ENCODE peak calls at places on chromosome 14, in ten cellular contexts. J, L, Y, I, T, M, W, D, U and K are unnamed samples.

GRCh38 chr14:72722201-72722785 is 171.6 kb downstream of the DPF3 start:
- DNase-seq in W (no peak), T (no peak), D (no peak), Y (no peak), J (no peak), I (no peak), L (no peak), U (no peak), M (no peak), K (no peak)

GRCh38 chr14:51807355-51807754 is 53.1 kb upstream of the GNG2 start:
- DNase-seq in D (no peak), Y (no peak), J (no peak), U (no peak), L (no peak), W (no peak), I (no peak), T (peak; percentile 57), M (no peak), K (peak; percentile 78)

GRCh38 chr14:106694638-106695393 is 1168.4 kb downstream of the TMEM121 start:
- DNase-seq in J (no peak), M (peak; percentile 3), L (no peak), I (no peak), D (no peak), Y (peak; percentile 38), U (no peak), T (no peak), W (peak; percentile 56), K (no peak)

GRCh38 chr14:36524874-36525745 is 5.1 kb upstream of the NKX2-1 start:
- DNase-seq in D (no peak), T (no peak), J (peak; percentile 65), M (peak; percentile 55), L (no peak), I (no peak), W (no peak), Y (no peak), U (no peak), K (no peak)

GRCh38 chr14:20468773-20469241 is 399 bp upstream of the PNP start:
- DNase-seq in T (peak; percentile 37), Y (no peak), D (no peak), W (no peak), J (no peak), U (no peak), L (no peak), M (no peak), I (no peak), K (no peak)

GRCh38 chr14:91173221-91173670 is 59.4 kb downstream of the DGLUCY start:
- DNase-seq in J (peak; percentile 45), D (peak; percentile 43), M (peak; percentile 79), T (peak; percentile 57), Y (peak; percentile 71), U (no peak), L (peak; percentile 74), W (peak; percentile 75), I (peak; percentile 78), K (peak; percentile 55)

GRCh38 chr14:98791661-98792060 is 480.3 kb downstream of the BCL11B start:
- DNase-seq in L (no peak), Y (no peak), M (no peak), I (no peak), W (no peak), U (no peak), J (no peak), T (no peak), D (no peak), K (no peak)

GRCh38 chr14:34662558-34663088 is 32.7 kb upstream of the SNX6 start:
- DNase-seq in T (no peak), M (no peak), L (no peak), Y (no peak), I (no peak), W (no peak), U (no peak), D (no peak), J (no peak), K (no peak)

GRCh38 chr14:50830044-50830931 is 674 bp downstream of the NIN start:
- DNase-seq in U (no peak), T (peak; percentile 54), D (peak; percentile 37), M (no peak), L (peak; percentile 49), Y (peak; percentile 51), I (peak; percentile 23), W (peak; percentile 69), J (no peak), K (no peak)

GRCh38 chr14:26811756-26812305 is 214.0 kb upstream of the NOVA1 start:
- DNase-seq in D (no peak), W (no peak), J (no peak), U (no peak), Y (no peak), L (peak; percentile 77), M (no peak), I (no peak), T (no peak), K (no peak)

GRCh38 chr14:99137001-99137700 is 134.8 kb downstream of the BCL11B start:
- DNase-seq in M (no peak), I (no peak), J (no peak), T (no peak), L (no peak), D (no peak), W (no peak), Y (no peak), U (no peak), K (no peak)

GRCh38 chr14:60670994-60671393 is 21.7 kb upstream of the SIX1 start:
- DNase-seq in U (no peak), T (no peak), D (no peak), W (no peak), M (no peak), Y (no peak), L (peak; percentile 53), I (no peak), J (no peak), K (no peak)

GRCh38 chr14:22428681-22429315 is 160.2 kb downstream of the DAD1 start:
- DNase-seq in L (no peak), W (no peak), D (no peak), Y (no peak), J (no peak), T (peak; percentile 67), M (peak; percentile 25), U (no peak), I (peak; percentile 59), K (no peak)

GRCh38 chr14:76262591-76262990 is 110.9 kb downstream of the GPATCH2L start:
- DNase-seq in T (no peak), I (no peak), M (no peak), J (no peak), Y (no peak), U (no peak), W (no peak), D (no peak), L (no peak), K (no peak)